ENCODE peak calls at places on chromosomes 12 and 14, in five cellular contexts. R is transverse colon; Z is CD4-positive, alpha-beta T cell; O is trophoblast cell; N is A549. D is an unnamed sample.

GRCh38 chr14:102507891-102508312 is 1.7 kb downstream of the ANKRD9 start:
- DNase-seq in R (no peak), Z (no peak), O (no peak), N (peak), D (no peak)

GRCh38 chr14:50056457-50056856 is 59.9 kb downstream of the VCPKMT start:
- DNase-seq in R (no peak), Z (no peak), O (no peak), N (no peak), D (no peak)

GRCh38 chr14:99603965-99604765 is at the start of gene CCDC85C:
- DNase-seq in R (peak), Z (peak), O (peak), N (peak), D (peak)

GRCh38 chr14:65993103-65993502 is 493.1 kb upstream of the CCDC196 start:
- DNase-seq in R (no peak), Z (no peak), O (no peak), N (no peak), D (no peak)

GRCh38 chr14:33693237-33693636 is 257.6 kb downstream of the EGLN3 start:
- DNase-seq in R (no peak), Z (no peak), O (no peak), N (no peak), D (no peak)

GRCh38 chr12:131726-132465 is 65.3 kb downstream of the IQSEC3 start:
- DNase-seq in R (no peak), Z (no peak), O (no peak), N (peak), D (no peak)

GRCh38 chr12:84034891-84035290 is 877.7 kb downstream of the SLC6A15 start:
- DNase-seq in R (no peak), Z (no peak), O (no peak), N (no peak), D (no peak)

GRCh38 chr12:12546314-12546772 is 16.3 kb downstream of the DUSP16 start:
- DNase-seq in R (no peak), Z (no peak), O (no peak), N (no peak), D (no peak)

GRCh38 chr12:98085360-98085759 is 430.0 kb upstream of the TMPO start:
- DNase-seq in R (no peak), Z (no peak), O (peak), N (no peak), D (no peak)

GRCh38 chr14:100072783-100073346 is 7.6 kb downstream of the EVL start:
- DNase-seq in R (peak), Z (peak), O (peak), N (no peak), D (peak)

GRCh38 chr12:75784591-75784990 is 247.0 kb downstream of the PHLDA1 start:
- DNase-seq in R (peak), Z (no peak), O (no peak), N (peak), D (peak)

GRCh38 chr14:105248368-105249174 is at the start of gene BTBD6:
- DNase-seq in R (peak), Z (peak), O (peak), N (peak), D (peak)

GRCh38 chr12:7642876-7643309 is 22.8 kb downstream of the APOBEC1 start:
- DNase-seq in R (no peak), Z (no peak), O (peak), N (peak), D (peak)

GRCh38 chr12:97093187-97093683 is 186.2 kb downstream of the NEDD1 start:
- DNase-seq in R (no peak), Z (no peak), O (no peak), N (no peak), D (no peak)

GRCh38 chr12:104790296-104791125 is 167.6 kb downstream of the SLC41A2 start:
- DNase-seq in R (peak), Z (peak), O (peak), N (peak), D (peak)

GRCh38 chr12:91483471-91483985 is 300.9 kb upstream of the DCN start:
- DNase-seq in R (no peak), Z (no peak), O (no peak), N (peak), D (no peak)

GRCh38 chr12:132544173-132544468 is 54.2 kb downstream of the FBRSL1 start:
- DNase-seq in R (no peak), Z (no peak), O (no peak), N (no peak), D (no peak)

GRCh38 chr14:64711039-64711438 is 6.8 kb downstream of the PLEKHG3 start:
- DNase-seq in R (no peak), Z (no peak), O (no peak), N (no peak), D (no peak)

GRCh38 chr14:104419865-104420458 is 159.6 kb upstream of the C14orf180 start:
- DNase-seq in R (no peak), Z (no peak), O (no peak), N (no peak), D (no peak)

GRCh38 chr12:57638096-57638495 is 5.1 kb upstream of the B4GALNT1 start:
- DNase-seq in R (no peak), Z (no peak), O (no peak), N (no peak), D (no peak)

GRCh38 chr12:120539303-120539702 is 5.1 kb downstream of the RNF10 start:
- DNase-seq in R (no peak), Z (no peak), O (no peak), N (peak), D (peak)

GRCh38 chr14:103115845-103116572 is 7.3 kb upstream of the TNFAIP2 start:
- DNase-seq in R (no peak), Z (no peak), O (peak), N (peak), D (no peak)

GRCh38 chr12:116222358-116222757 is 55.1 kb downstream of the MED13L start:
- DNase-seq in R (peak), Z (no peak), O (peak), N (peak), D (peak)

GRCh38 chr14:51884086-51884927 is 23.9 kb downstream of the GNG2 start:
- DNase-seq in R (no peak), Z (no peak), O (no peak), N (no peak), D (no peak)

GRCh38 chr14:23483216-23483854 is 13.8 kb downstream of the NGDN start:
- DNase-seq in R (no peak), Z (no peak), O (no peak), N (peak), D (peak)

GRCh38 chr12:78764913-78765312 is 99.7 kb upstream of the SYT1 start:
- DNase-seq in R (no peak), Z (no peak), O (no peak), N (no peak), D (no peak)

GRCh38 chr14:84006643-84007137 is 1523.3 kb upstream of the FLRT2 start:
- DNase-seq in R (no peak), Z (no peak), O (no peak), N (no peak), D (no peak)

GRCh38 chr14:32230695-32231280 is 27.7 kb upstream of the RNU6-8 start:
- DNase-seq in R (no peak), Z (no peak), O (no peak), N (peak), D (no peak)

GRCh38 chr14:21093769-21094681 is 4.4 kb downstream of the ZNF219 start:
- DNase-seq in R (no peak), Z (no peak), O (no peak), N (no peak), D (no peak)

GRCh38 chr14:37623552-37623951 is 28.1 kb downstream of the TTC6 start:
- DNase-seq in R (no peak), Z (no peak), O (no peak), N (peak), D (no peak)

GRCh38 chr14:89291351-89291940 is 125.6 kb downstream of the FOXN3 start:
- DNase-seq in R (no peak), Z (no peak), O (peak), N (no peak), D (no peak)

GRCh38 chr14:90886297-90886830 is 70.1 kb upstream of the TTC7B start:
- DNase-seq in R (no peak), Z (no peak), O (peak), N (no peak), D (no peak)

GRCh38 chr14:38405851-38406630 is 150.1 kb upstream of the CLEC14A start:
- DNase-seq in R (no peak), Z (no peak), O (no peak), N (peak), D (no peak)

GRCh38 chr12:92226036-92226661 is 80.5 kb upstream of the BTG1 start:
- DNase-seq in R (no peak), Z (no peak), O (no peak), N (no peak), D (no peak)

GRCh38 chr14:64729386-64730060 is 25.3 kb downstream of the PLEKHG3 start:
- DNase-seq in R (no peak), Z (no peak), O (no peak), N (no peak), D (no peak)

GRCh38 chr12:104643093-104643646 is 186.4 kb downstream of the CHST11 start:
- DNase-seq in R (no peak), Z (no peak), O (peak), N (no peak), D (no peak)

GRCh38 chr14:92523752-92524151 is 10.2 kb downstream of the RIN3 start:
- DNase-seq in R (no peak), Z (no peak), O (no peak), N (no peak), D (no peak)
- H3K27ac ChIP-seq in R (peak), Z (no peak), O (no peak), N (no peak), D (no peak)

GRCh38 chr12:118375348-118375747 is 1.0 kb upstream of the SUDS3 start:
- DNase-seq in R (no peak), Z (no peak), O (no peak), N (no peak), D (no peak)
- H3K27ac ChIP-seq in R (peak), Z (no peak), O (no peak), N (peak), D (no peak)

DNA sequence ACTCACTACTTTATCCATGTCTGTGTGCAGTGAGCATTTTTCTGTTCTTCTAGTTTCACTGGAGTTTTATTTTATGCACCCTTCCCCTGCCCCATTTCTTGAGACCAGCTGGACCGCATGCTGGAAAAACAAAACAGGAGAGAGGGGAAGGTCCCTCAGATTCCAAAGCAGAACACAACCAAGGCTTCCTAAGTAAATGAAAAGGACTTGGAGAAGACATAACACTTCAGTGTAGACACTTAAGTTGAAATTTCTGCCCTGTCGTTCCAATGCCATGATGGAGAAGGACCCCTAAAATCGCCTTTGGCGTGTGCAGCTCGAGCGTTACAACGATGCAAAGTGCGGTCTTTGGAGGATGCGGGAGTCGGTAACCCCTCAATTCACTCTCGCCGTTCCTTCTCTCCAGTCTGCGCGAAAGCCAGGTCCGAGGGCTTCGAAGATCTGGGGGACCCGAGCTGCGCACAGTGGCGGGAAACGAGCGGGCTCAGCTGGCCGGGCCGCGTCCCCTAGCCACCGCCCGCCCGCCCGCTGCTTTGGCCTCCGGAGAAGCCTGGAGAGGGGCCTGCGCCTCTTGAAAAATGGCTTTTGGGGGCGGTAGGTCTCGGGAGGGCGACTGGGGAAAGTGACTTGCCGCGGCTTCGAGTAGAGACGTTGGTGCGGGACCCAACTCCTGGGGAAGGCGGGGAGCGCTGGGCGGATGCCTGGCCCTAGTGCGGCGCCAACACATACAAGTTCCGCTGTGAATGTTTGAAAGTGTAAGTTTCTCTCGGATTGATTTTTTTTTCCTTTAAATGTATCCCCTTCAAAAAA is 11.2 kb upstream of the HOXC13 start:
- DNase-seq in R (no peak), Z (no peak), O (no peak), N (no peak), D (no peak)
- H3K27ac ChIP-seq in R (no peak), Z (no peak), O (no peak), N (peak), D (no peak)

GRCh38 chr14:61500046-61500445 is 178.7 kb downstream of the PRKCH start:
- DNase-seq in R (no peak), Z (no peak), O (no peak), N (no peak), D (no peak)

GRCh38 chr14:61501714-61502458 is 180.5 kb downstream of the PRKCH start:
- DNase-seq in R (no peak), Z (no peak), O (no peak), N (no peak), D (no peak)

GRCh38 chr14:61495809-61496208 is 174.4 kb downstream of the PRKCH start:
- DNase-seq in R (no peak), Z (no peak), O (no peak), N (no peak), D (no peak)

GRCh38 chr14:61498811-61499210 is 177.4 kb downstream of the PRKCH start:
- DNase-seq in R (no peak), Z (no peak), O (no peak), N (no peak), D (no peak)

DNA sequence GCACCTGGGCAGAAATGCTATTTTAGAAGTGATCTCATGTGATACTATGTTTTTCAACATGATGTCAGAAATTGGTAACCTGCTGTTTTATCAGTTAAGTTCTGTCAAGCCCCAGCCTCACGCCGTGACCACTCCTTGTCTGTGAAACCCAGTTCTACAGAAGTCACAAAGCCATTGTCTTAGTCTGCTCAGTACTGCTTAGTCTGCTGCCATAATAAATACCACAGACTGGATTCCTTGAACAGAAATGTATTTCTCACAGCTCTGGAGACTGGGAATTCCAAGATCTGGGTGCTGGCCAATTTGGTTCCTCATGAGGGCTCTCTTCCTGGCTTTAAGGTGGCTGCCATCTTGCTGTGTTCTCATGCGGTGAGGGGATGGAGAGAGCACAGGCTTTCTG is 176.9 kb downstream of the PRKCH start:
- DNase-seq in R (no peak), Z (no peak), O (no peak), N (no peak), D (no peak)
- H3K27ac ChIP-seq in R (no peak), Z (peak), O (peak), N (peak), D (no peak)